ENCODE peak calls at places on chromosomes 13 and 19, in eight cellular contexts. One of them, this sample, is unnamed.

GRCh38 chr19:52248256-52248655 is 21.1 kb upstream of the ZNF766 start:
- DNase-seq in transverse colon: peak; percentile 66
- DNase-seq in MM.1S: peak; percentile 43
- DNase-seq in A673: peak; percentile 69
- DNase-seq in cardiac muscle cell: peak; percentile 68
- DNase-seq in RWPE2: no peak
- DNase-seq in sigmoid colon: no peak
- DNase-seq in left ventricle myocardium inferior: peak; percentile 43
- DNase-seq in this sample: peak; percentile 44

GRCh38 chr13:76210262-76210661 is 574.1 kb downstream of the LMO7 start:
- DNase-seq in transverse colon: no peak
- DNase-seq in MM.1S: no peak
- DNase-seq in A673: peak; percentile 9
- DNase-seq in cardiac muscle cell: peak; percentile 39
- DNase-seq in RWPE2: no peak
- DNase-seq in sigmoid colon: no peak
- DNase-seq in left ventricle myocardium inferior: peak; percentile 47
- DNase-seq in this sample: no peak

GRCh38 chr13:101915333-101915732 is 462.9 kb downstream of the ITGBL1 start:
- DNase-seq in transverse colon: no peak
- DNase-seq in MM.1S: no peak
- DNase-seq in A673: no peak
- DNase-seq in cardiac muscle cell: no peak
- DNase-seq in RWPE2: no peak
- DNase-seq in sigmoid colon: no peak
- DNase-seq in left ventricle myocardium inferior: no peak
- DNase-seq in this sample: no peak

GRCh38 chr19:28705008-28705407 is 507.9 kb downstream of the UQCRFS1 start:
- DNase-seq in transverse colon: no peak
- DNase-seq in MM.1S: no peak
- DNase-seq in A673: peak; percentile 3
- DNase-seq in cardiac muscle cell: peak; percentile 26
- DNase-seq in RWPE2: no peak
- DNase-seq in sigmoid colon: no peak
- DNase-seq in left ventricle myocardium inferior: no peak
- DNase-seq in this sample: no peak

GRCh38 chr19:34480971-34481821 is at the start of gene WTIP:
- DNase-seq in transverse colon: peak; percentile 41
- DNase-seq in MM.1S: no peak
- DNase-seq in A673: peak; percentile 82
- DNase-seq in cardiac muscle cell: peak; percentile 93
- DNase-seq in RWPE2: peak; percentile 74
- DNase-seq in sigmoid colon: peak; percentile 86
- DNase-seq in left ventricle myocardium inferior: peak; percentile 84
- DNase-seq in this sample: no peak

GRCh38 chr13:51614350-51614786 is 30.1 kb downstream of the WDFY2 start:
- DNase-seq in transverse colon: peak; percentile 12
- DNase-seq in MM.1S: no peak
- DNase-seq in A673: peak; percentile 93
- DNase-seq in cardiac muscle cell: no peak
- DNase-seq in RWPE2: no peak
- DNase-seq in sigmoid colon: no peak
- DNase-seq in left ventricle myocardium inferior: no peak
- DNase-seq in this sample: peak; percentile 84

GRCh38 chr19:16207490-16208025 is 9.8 kb downstream of the AP1M1 start:
- DNase-seq in transverse colon: no peak
- DNase-seq in MM.1S: no peak
- DNase-seq in A673: no peak
- DNase-seq in cardiac muscle cell: no peak
- DNase-seq in RWPE2: no peak
- DNase-seq in sigmoid colon: peak; percentile 46
- DNase-seq in left ventricle myocardium inferior: no peak
- DNase-seq in this sample: no peak

GRCh38 chr19:52734340-52734892 is 428 bp downstream of the ZNF611 start:
- DNase-seq in transverse colon: peak; percentile 15
- DNase-seq in MM.1S: no peak
- DNase-seq in A673: peak; percentile 25
- DNase-seq in cardiac muscle cell: peak; percentile 34
- DNase-seq in RWPE2: no peak
- DNase-seq in sigmoid colon: peak; percentile 70
- DNase-seq in left ventricle myocardium inferior: peak; percentile 24
- DNase-seq in this sample: no peak

GRCh38 chr19:46579286-46579944 is 21.7 kb upstream of the CALM3 start:
- DNase-seq in transverse colon: no peak
- DNase-seq in MM.1S: no peak
- DNase-seq in A673: peak; percentile 21
- DNase-seq in cardiac muscle cell: peak; percentile 9
- DNase-seq in RWPE2: no peak
- DNase-seq in sigmoid colon: no peak
- DNase-seq in left ventricle myocardium inferior: no peak
- DNase-seq in this sample: peak; percentile 25

GRCh38 chr19:14480695-14481069 is 5.5 kb upstream of the PTGER1 start:
- DNase-seq in transverse colon: no peak
- DNase-seq in MM.1S: no peak
- DNase-seq in A673: no peak
- DNase-seq in cardiac muscle cell: no peak
- DNase-seq in RWPE2: no peak
- DNase-seq in sigmoid colon: no peak
- DNase-seq in left ventricle myocardium inferior: no peak
- DNase-seq in this sample: no peak

GRCh38 chr19:7597689-7598088 is 2.0 kb downstream of the CAMSAP3 start:
- DNase-seq in transverse colon: no peak
- DNase-seq in MM.1S: no peak
- DNase-seq in A673: no peak
- DNase-seq in cardiac muscle cell: no peak
- DNase-seq in RWPE2: no peak
- DNase-seq in sigmoid colon: no peak
- DNase-seq in left ventricle myocardium inferior: no peak
- DNase-seq in this sample: no peak

GRCh38 chr19:10713317-10713716 is 4.6 kb upstream of the DNM2 start:
- DNase-seq in transverse colon: peak; percentile 84
- DNase-seq in MM.1S: no peak
- DNase-seq in A673: no peak
- DNase-seq in cardiac muscle cell: no peak
- DNase-seq in RWPE2: no peak
- DNase-seq in sigmoid colon: no peak
- DNase-seq in left ventricle myocardium inferior: no peak
- DNase-seq in this sample: peak; percentile 63

GRCh38 chr13:59700281-59700680 is 463.4 kb downstream of the DIAPH3 start:
- DNase-seq in transverse colon: no peak
- DNase-seq in MM.1S: no peak
- DNase-seq in A673: peak; percentile 64
- DNase-seq in cardiac muscle cell: no peak
- DNase-seq in RWPE2: no peak
- DNase-seq in sigmoid colon: no peak
- DNase-seq in left ventricle myocardium inferior: no peak
- DNase-seq in this sample: no peak

GRCh38 chr19:12293771-12294307 is 844 bp downstream of the ZNF44 start:
- DNase-seq in transverse colon: peak; percentile 92
- DNase-seq in MM.1S: peak; percentile 80
- DNase-seq in A673: peak; percentile 10
- DNase-seq in cardiac muscle cell: peak; percentile 92
- DNase-seq in RWPE2: peak; percentile 71
- DNase-seq in sigmoid colon: peak; percentile 89
- DNase-seq in left ventricle myocardium inferior: peak; percentile 50
- DNase-seq in this sample: peak; percentile 48

GRCh38 chr19:57759096-57759495 is 10.4 kb upstream of the ZNF586 start:
- DNase-seq in transverse colon: no peak
- DNase-seq in MM.1S: no peak
- DNase-seq in A673: no peak
- DNase-seq in cardiac muscle cell: no peak
- DNase-seq in RWPE2: no peak
- DNase-seq in sigmoid colon: no peak
- DNase-seq in left ventricle myocardium inferior: no peak
- DNase-seq in this sample: no peak

GRCh38 chr13:26693749-26694463 is 66.7 kb downstream of the GPR12 start:
- DNase-seq in transverse colon: no peak
- DNase-seq in MM.1S: no peak
- DNase-seq in A673: no peak
- DNase-seq in cardiac muscle cell: no peak
- DNase-seq in RWPE2: no peak
- DNase-seq in sigmoid colon: no peak
- DNase-seq in left ventricle myocardium inferior: no peak
- DNase-seq in this sample: no peak

GRCh38 chr13:60012503-60012902 is 151.2 kb downstream of the DIAPH3 start:
- DNase-seq in transverse colon: peak; percentile 50
- DNase-seq in MM.1S: no peak
- DNase-seq in A673: no peak
- DNase-seq in cardiac muscle cell: no peak
- DNase-seq in RWPE2: peak; percentile 57
- DNase-seq in sigmoid colon: no peak
- DNase-seq in left ventricle myocardium inferior: no peak
- DNase-seq in this sample: no peak

GRCh38 chr13:44407891-44408290 is 34.3 kb downstream of the SERP2 start:
- DNase-seq in transverse colon: no peak
- DNase-seq in MM.1S: no peak
- DNase-seq in A673: no peak
- DNase-seq in cardiac muscle cell: no peak
- DNase-seq in RWPE2: no peak
- DNase-seq in sigmoid colon: no peak
- DNase-seq in left ventricle myocardium inferior: no peak
- DNase-seq in this sample: no peak

GRCh38 chr19:8251025-8251472 is 41.9 kb downstream of the CERS4 start:
- DNase-seq in transverse colon: peak; percentile 44
- DNase-seq in MM.1S: no peak
- DNase-seq in A673: peak; percentile 24
- DNase-seq in cardiac muscle cell: no peak
- DNase-seq in RWPE2: no peak
- DNase-seq in sigmoid colon: peak; percentile 95
- DNase-seq in left ventricle myocardium inferior: peak; percentile 89
- DNase-seq in this sample: no peak

GRCh38 chr13:66805657-66806056 is 424.5 kb downstream of the PCDH9 start:
- DNase-seq in transverse colon: no peak
- DNase-seq in MM.1S: no peak
- DNase-seq in A673: no peak
- DNase-seq in cardiac muscle cell: no peak
- DNase-seq in RWPE2: no peak
- DNase-seq in sigmoid colon: no peak
- DNase-seq in left ventricle myocardium inferior: no peak
- DNase-seq in this sample: no peak

GRCh38 chr19:574658-575526 is 2.5 kb downstream of the BSG start:
- DNase-seq in transverse colon: no peak
- DNase-seq in MM.1S: no peak
- DNase-seq in A673: no peak
- DNase-seq in cardiac muscle cell: peak; percentile 30
- DNase-seq in RWPE2: no peak
- DNase-seq in sigmoid colon: no peak
- DNase-seq in left ventricle myocardium inferior: peak; percentile 75
- DNase-seq in this sample: no peak
- H3K4me1 ChIP-seq in transverse colon: peaks cover 40% of the 10 kb centered on the region
- H3K4me1 ChIP-seq in MM.1S: peaks cover 8% of the 10 kb centered on the region
- H3K4me1 ChIP-seq in A673: peaks cover 17% of the 10 kb centered on the region
- H3K4me1 ChIP-seq in cardiac muscle cell: peaks cover 24% of the 10 kb centered on the region
- H3K4me1 ChIP-seq in RWPE2: peaks cover 7% of the 10 kb centered on the region
- H3K4me1 ChIP-seq in sigmoid colon: no peaks in the 10 kb centered on the region
- H3K4me1 ChIP-seq in left ventricle myocardium inferior: peaks cover 88% of the 10 kb centered on the region
- H3K4me1 ChIP-seq in this sample: peaks cover 40% of the 10 kb centered on the region

DNA sequence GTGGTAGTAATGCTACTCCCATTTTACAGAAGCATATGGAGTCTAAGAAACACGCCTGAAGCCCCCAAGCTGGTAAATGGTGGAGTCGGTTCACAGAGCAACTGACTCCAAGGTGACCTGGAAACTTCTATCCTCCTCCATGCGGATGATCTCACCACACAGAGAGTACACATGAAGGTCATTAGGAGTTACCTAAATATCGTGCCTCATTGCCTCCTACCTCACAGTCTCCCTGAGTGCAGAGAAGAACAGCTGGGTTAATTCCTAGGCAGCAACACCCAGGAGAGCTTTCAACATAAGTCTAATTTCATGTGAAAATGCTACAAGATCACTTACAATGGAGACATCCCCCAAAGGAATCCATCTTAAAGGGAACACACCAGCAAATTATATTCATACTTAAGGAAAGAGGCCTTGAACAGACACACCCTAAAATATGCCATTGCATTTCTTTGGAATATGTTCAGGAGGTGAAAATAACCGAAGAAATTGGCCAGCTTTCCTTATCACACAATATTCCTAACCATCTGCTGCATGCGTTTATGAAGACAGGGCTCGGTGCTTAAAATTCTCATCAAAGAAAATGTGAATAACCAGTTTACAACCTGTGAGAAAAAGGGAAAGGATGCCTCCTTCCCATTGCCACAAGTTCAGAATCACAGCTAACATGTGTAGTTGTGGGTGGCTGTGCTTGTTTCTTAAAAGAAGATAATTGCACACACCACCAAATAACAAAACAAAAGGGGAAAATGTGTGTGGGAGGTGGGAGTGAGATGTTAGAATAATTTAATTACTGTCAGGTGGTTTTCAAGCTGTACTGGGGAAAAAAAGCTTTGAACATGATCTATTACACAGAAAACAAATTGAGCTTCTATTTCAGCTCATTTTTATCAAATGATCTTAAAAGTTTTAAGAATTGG is 203.6 kb upstream of the NBEA start:
- DNase-seq in transverse colon: no peak
- DNase-seq in MM.1S: no peak
- DNase-seq in A673: no peak
- DNase-seq in cardiac muscle cell: no peak
- DNase-seq in RWPE2: no peak
- DNase-seq in sigmoid colon: no peak
- DNase-seq in left ventricle myocardium inferior: no peak
- DNase-seq in this sample: no peak
- H3K4me3 ChIP-seq in transverse colon: no peak overlapping the region
- H3K4me3 ChIP-seq in MM.1S: no peak overlapping the region
- H3K4me3 ChIP-seq in A673: no peak overlapping the region
- H3K4me3 ChIP-seq in cardiac muscle cell: no peak overlapping the region
- H3K4me3 ChIP-seq in RWPE2: no peak overlapping the region
- H3K4me3 ChIP-seq in sigmoid colon: no peak overlapping the region
- H3K4me3 ChIP-seq in left ventricle myocardium inferior: no peak overlapping the region
- H3K4me3 ChIP-seq in this sample: no peak overlapping the region

DNA sequence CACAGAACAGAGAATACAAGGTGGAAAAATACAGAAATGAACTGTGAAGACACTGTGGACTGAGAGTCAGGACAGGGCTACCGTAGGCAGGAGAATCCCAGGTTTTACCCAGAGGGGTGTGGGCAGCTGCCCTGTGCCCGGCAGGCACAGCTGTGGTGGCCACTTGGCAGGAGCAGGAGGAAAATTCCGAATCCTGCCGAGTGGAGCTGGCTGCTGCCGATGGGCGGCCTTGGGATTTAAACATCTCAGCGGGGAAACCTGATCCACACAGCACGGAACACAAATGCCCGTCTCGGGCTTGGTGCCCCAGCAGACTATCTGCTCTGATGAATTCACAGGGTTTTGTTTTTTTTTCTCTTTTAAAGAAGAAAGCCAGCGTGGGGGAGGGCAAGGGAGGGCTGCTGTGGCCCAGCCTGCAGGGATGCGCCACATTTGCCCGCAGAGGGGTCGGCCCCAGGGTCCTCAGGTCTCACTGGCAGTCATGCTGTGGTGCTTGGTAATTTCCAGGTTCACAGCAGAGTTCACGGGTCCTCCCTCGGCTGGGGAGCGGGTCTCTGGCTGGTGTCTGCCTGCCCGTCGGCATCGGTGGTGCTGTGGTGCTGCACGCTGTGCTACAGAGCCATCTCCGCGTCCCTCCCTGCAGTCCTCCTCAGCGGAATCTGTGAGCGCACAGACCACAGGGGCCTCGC is 28.0 kb downstream of the MPND start:
- DNase-seq in transverse colon: no peak
- DNase-seq in MM.1S: no peak
- DNase-seq in A673: no peak
- DNase-seq in cardiac muscle cell: no peak
- DNase-seq in RWPE2: peak; percentile 45
- DNase-seq in sigmoid colon: no peak
- DNase-seq in left ventricle myocardium inferior: no peak
- DNase-seq in this sample: no peak
- H3K4me1 ChIP-seq in transverse colon: peaks cover 68% of the 10 kb centered on the region
- H3K4me1 ChIP-seq in MM.1S: peaks cover 29% of the 10 kb centered on the region
- H3K4me1 ChIP-seq in A673: peaks cover 37% of the 10 kb centered on the region
- H3K4me1 ChIP-seq in cardiac muscle cell: peaks cover 27% of the 10 kb centered on the region
- H3K4me1 ChIP-seq in RWPE2: peaks cover 41% of the 10 kb centered on the region
- H3K4me1 ChIP-seq in sigmoid colon: no peaks in the 10 kb centered on the region
- H3K4me1 ChIP-seq in left ventricle myocardium inferior: peaks cover 94% of the 10 kb centered on the region
- H3K4me1 ChIP-seq in this sample: peaks cover 59% of the 10 kb centered on the region

GRCh38 chr19:30719189-30719990 is 347.2 kb downstream of the ZNF536 start:
- DNase-seq in transverse colon: peak; percentile 60
- DNase-seq in MM.1S: peak; percentile 14
- DNase-seq in A673: peak; percentile 67
- DNase-seq in cardiac muscle cell: peak; percentile 67
- DNase-seq in RWPE2: no peak
- DNase-seq in sigmoid colon: peak; percentile 85
- DNase-seq in left ventricle myocardium inferior: peak; percentile 81
- DNase-seq in this sample: peak; percentile 11
- H3K4me3 ChIP-seq in transverse colon: peak overlapping the region; percentile 45
- H3K4me3 ChIP-seq in MM.1S: peak overlapping the region; percentile 56
- H3K4me3 ChIP-seq in A673: peak overlapping the region; percentile 50
- H3K4me3 ChIP-seq in cardiac muscle cell: peak overlapping the region; percentile 7
- H3K4me3 ChIP-seq in RWPE2: peak overlapping the region; percentile 36
- H3K4me3 ChIP-seq in sigmoid colon: peak overlapping the region; percentile 64
- H3K4me3 ChIP-seq in left ventricle myocardium inferior: peak overlapping the region; percentile 77
- H3K4me3 ChIP-seq in this sample: peak overlapping the region; percentile 67

This sample was measured in CD4-positive, CD25-positive, alpha-beta regulatory T cell.